ENCODE peak calls at places on chromosomes 7 and 10, in ten cellular contexts. V is hepatic stellate cell; R is mucosa of gallbladder; Z is stimulated activated CD8-positive, alpha-beta memory T cell treated with anti-CD3 and anti-CD28 coated beads, Interleukin-15, amount 100 ng/mL, for 24 hours; F is astrocyte; O is fibroblast of the aortic adventitia; T is NCI-H1092 treated with DMSO at 0.1 percent for 48 hours; M is naive thymus-derived CD8-positive, alpha-beta T cell; N is Calu3; E is HT-29. K is an unnamed sample.
A peak's percentile ranks its signal among the peaks of the same experiment; 100 is the strongest.

GRCh38 chr7:43212921-43213320 is 100.5 kb downstream of the HECW1 start:
- DNase-seq in V (no peak), R (no peak), Z (no peak), F (no peak), O (no peak), T (no peak), M (no peak), N (no peak), E (no peak), K (no peak)

GRCh38 chr10:17273403-17273802 is 45.4 kb downstream of the VIM start:
- DNase-seq in V (no peak), R (no peak), Z (no peak), F (peak; percentile 71), O (peak; percentile 40), T (no peak), M (no peak), N (peak; percentile 3), E (no peak), K (no peak)

GRCh38 chr10:51029172-51029641 is 45.1 kb upstream of the PRKG1 start:
- DNase-seq in V (no peak), R (no peak), Z (no peak), F (peak; percentile 4), O (peak; percentile 36), T (no peak), M (no peak), N (no peak), E (no peak), K (no peak)

GRCh38 chr10:77448226-77448625 is 189.4 kb downstream of the KCNMA1 start:
- DNase-seq in V (no peak), R (no peak), Z (no peak), F (no peak), O (no peak), T (no peak), M (no peak), N (no peak), E (no peak), K (no peak)

GRCh38 chr7:30184804-30185487 is 50.2 kb downstream of the MTURN start:
- DNase-seq in V (no peak), R (no peak), Z (no peak), F (no peak), O (no peak), T (no peak), M (no peak), N (no peak), E (no peak), K (no peak)

GRCh38 chr7:125683156-125683555 is 753.5 kb upstream of the POT1 start:
- DNase-seq in V (no peak), R (no peak), Z (no peak), F (no peak), O (no peak), T (no peak), M (no peak), N (no peak), E (no peak), K (no peak)

GRCh38 chr10:69092959-69093850 is 5.3 kb downstream of the SRGN start:
- DNase-seq in V (peak; percentile 53), R (peak; percentile 91), Z (peak; percentile 39), F (peak; percentile 67), O (peak; percentile 94), T (peak; percentile 51), M (peak; percentile 92), N (peak; percentile 87), E (peak; percentile 91), K (peak; percentile 71)

GRCh38 chr10:79188154-79188763 is 119.5 kb downstream of the ZMIZ1 start:
- DNase-seq in V (no peak), R (no peak), Z (no peak), F (no peak), O (peak; percentile 41), T (no peak), M (no peak), N (no peak), E (peak; percentile 60), K (no peak)

GRCh38 chr7:146902728-146903127 is 786.1 kb downstream of the CNTNAP2 start:
- DNase-seq in V (no peak), R (no peak), Z (no peak), F (no peak), O (no peak), T (no peak), M (no peak), N (no peak), E (no peak), K (no peak)

GRCh38 chr7:112371721-112372120 is 78.5 kb upstream of the IFRD1 start:
- DNase-seq in V (no peak), R (no peak), Z (no peak), F (no peak), O (peak; percentile 10), T (no peak), M (no peak), N (no peak), E (no peak), K (no peak)

GRCh38 chr10:119919271-119919670 is 26.7 kb downstream of the SEC23IP start:
- DNase-seq in V (no peak), R (no peak), Z (no peak), F (no peak), O (no peak), T (no peak), M (no peak), N (no peak), E (no peak), K (no peak)

GRCh38 chr10:95352684-95353083 is 61.9 kb upstream of the PDLIM1 start:
- DNase-seq in V (no peak), R (no peak), Z (no peak), F (no peak), O (no peak), T (no peak), M (no peak), N (no peak), E (no peak), K (no peak)

GRCh38 chr7:84354866-84355265 is 160.3 kb upstream of the SEMA3A start:
- DNase-seq in V (no peak), R (no peak), Z (no peak), F (no peak), O (no peak), T (no peak), M (no peak), N (no peak), E (no peak), K (no peak)

GRCh38 chr10:77168861-77169260 is 468.7 kb downstream of the KCNMA1 start:
- DNase-seq in V (no peak), R (no peak), Z (no peak), F (no peak), O (no peak), T (no peak), M (no peak), N (no peak), E (no peak), K (no peak)

GRCh38 chr10:46311501-46311951 is 24.7 kb downstream of the ANTXRL start:
- DNase-seq in V (no peak), R (no peak), Z (no peak), F (no peak), O (no peak), T (no peak), M (no peak), N (no peak), E (no peak), K (no peak)

GRCh38 chr7:11436317-11436716 is 395.7 kb downstream of the THSD7A start:
- DNase-seq in V (no peak), R (no peak), Z (no peak), F (peak; percentile 46), O (no peak), T (no peak), M (no peak), N (no peak), E (no peak), K (no peak)

GRCh38 chr7:126840869-126841268 is 411.9 kb downstream of the GRM8 start:
- DNase-seq in V (no peak), R (no peak), Z (no peak), F (no peak), O (no peak), T (peak; percentile 29), M (no peak), N (no peak), E (no peak), K (no peak)

GRCh38 chr10:97124211-97124610 is 61.5 kb downstream of the SLIT1 start:
- DNase-seq in V (no peak), R (no peak), Z (no peak), F (no peak), O (no peak), T (peak; percentile 74), M (no peak), N (no peak), E (no peak), K (no peak)

GRCh38 chr10:95388539-95388938 is 97.7 kb upstream of the PDLIM1 start:
- DNase-seq in V (no peak), R (peak; percentile 67), Z (no peak), F (no peak), O (no peak), T (peak; percentile 31), M (no peak), N (no peak), E (no peak), K (no peak)

GRCh38 chr10:72322280-72323058 is 32.2 kb downstream of the DNAJB12 start:
- DNase-seq in V (no peak), R (no peak), Z (no peak), F (no peak), O (no peak), T (no peak), M (peak; percentile 83), N (peak; percentile 56), E (no peak), K (peak; percentile 26)

GRCh38 chr7:91683823-91684222 is 196.7 kb downstream of the MTERF1 start:
- DNase-seq in V (no peak), R (no peak), Z (no peak), F (peak; percentile 87), O (peak; percentile 94), T (no peak), M (no peak), N (no peak), E (no peak), K (no peak)

GRCh38 chr10:69295027-69295426 is 16.7 kb downstream of the HK1 start:
- DNase-seq in V (no peak), R (no peak), Z (no peak), F (no peak), O (no peak), T (no peak), M (no peak), N (no peak), E (no peak), K (no peak)

GRCh38 chr7:18201349-18201748 is 173.7 kb upstream of the PRPS1L1 start:
- DNase-seq in V (no peak), R (no peak), Z (no peak), F (no peak), O (no peak), T (no peak), M (no peak), N (peak; percentile 15), E (no peak), K (no peak)

GRCh38 chr10:34200355-34200901 is 614.7 kb downstream of the PARD3 start:
- DNase-seq in V (no peak), R (no peak), Z (no peak), F (no peak), O (no peak), T (peak; percentile 81), M (no peak), N (no peak), E (no peak), K (no peak)

GRCh38 chr10:127851661-127852205 is 41.0 kb downstream of the CLRN3 start:
- DNase-seq in V (no peak), R (no peak), Z (no peak), F (no peak), O (no peak), T (no peak), M (peak; percentile 37), N (no peak), E (no peak), K (no peak)

GRCh38 chr7:93515144-93515543 is 59.4 kb downstream of the CALCR start:
- DNase-seq in V (no peak), R (no peak), Z (no peak), F (peak; percentile 0), O (no peak), T (no peak), M (no peak), N (no peak), E (no peak), K (no peak)

GRCh38 chr10:102582181-102582580 is 62.1 kb upstream of the TRIM8 start:
- DNase-seq in V (no peak), R (no peak), Z (no peak), F (no peak), O (no peak), T (no peak), M (no peak), N (no peak), E (no peak), K (no peak)

GRCh38 chr7:85483205-85483604 is 296.3 kb upstream of the SEMA3D start:
- DNase-seq in V (no peak), R (no peak), Z (no peak), F (peak; percentile 87), O (peak; percentile 95), T (no peak), M (no peak), N (no peak), E (no peak), K (no peak)